ENCODE peak calls at places on chromosomes 12 and 14, in ten cellular contexts. One of them, this sample, is unnamed.

GRCh38 chr12:48486261-48486660 is 4.0 kb downstream of the C12orf54 start:
- DNase-seq in HEK293T: no peak
- DNase-seq in tibial artery: no peak
- DNase-seq in NCI-H1930: no peak
- DNase-seq in GM20000: no peak
- DNase-seq in central memory CD8-positive, alpha-beta T cell: no peak
- DNase-seq in DMS 273 treated with DMSO at 0.1 percent for 48 hours: no peak
- DNase-seq in bronchial epithelial cell: peak
- DNase-seq in NCI-H1417: no peak
- DNase-seq in B cell: no peak
- DNase-seq in this sample: no peak

GRCh38 chr12:27627123-27627835 is 69.0 kb upstream of the REP15 start:
- DNase-seq in HEK293T: no peak
- DNase-seq in B cell: no peak
- DNase-seq in central memory CD8-positive, alpha-beta T cell: no peak
- DNase-seq in DMS 273 treated with DMSO at 0.1 percent for 48 hours: no peak
- DNase-seq in tibial artery: peak
- DNase-seq in NCI-H1417: no peak
- DNase-seq in NCI-H1930: no peak
- DNase-seq in bronchial epithelial cell: peak
- DNase-seq in GM20000: peak
- DNase-seq in this sample: no peak

GRCh38 chr12:95004610-95005009 is 1.1 kb upstream of the NDUFA12 start:
- DNase-seq in tibial artery: no peak
- DNase-seq in B cell: no peak
- DNase-seq in central memory CD8-positive, alpha-beta T cell: no peak
- DNase-seq in DMS 273 treated with DMSO at 0.1 percent for 48 hours: no peak
- DNase-seq in GM20000: no peak
- DNase-seq in NCI-H1930: no peak
- DNase-seq in NCI-H1417: no peak
- DNase-seq in HEK293T: no peak
- DNase-seq in bronchial epithelial cell: no peak
- DNase-seq in this sample: no peak

GRCh38 chr12:111164833-111165232 is 204.1 kb downstream of the PHETA1 start:
- DNase-seq in bronchial epithelial cell: no peak
- DNase-seq in GM20000: no peak
- DNase-seq in B cell: no peak
- DNase-seq in tibial artery: no peak
- DNase-seq in central memory CD8-positive, alpha-beta T cell: no peak
- DNase-seq in HEK293T: no peak
- DNase-seq in NCI-H1930: no peak
- DNase-seq in NCI-H1417: no peak
- DNase-seq in DMS 273 treated with DMSO at 0.1 percent for 48 hours: no peak
- DNase-seq in this sample: no peak

GRCh38 chr14:53962954-53963490 is 6.4 kb upstream of the BMP4 start:
- DNase-seq in NCI-H1930: no peak
- DNase-seq in DMS 273 treated with DMSO at 0.1 percent for 48 hours: no peak
- DNase-seq in HEK293T: no peak
- DNase-seq in bronchial epithelial cell: no peak
- DNase-seq in B cell: no peak
- DNase-seq in central memory CD8-positive, alpha-beta T cell: no peak
- DNase-seq in tibial artery: no peak
- DNase-seq in GM20000: no peak
- DNase-seq in NCI-H1417: no peak
- DNase-seq in this sample: no peak

GRCh38 chr12:75889214-75889613 is 142.4 kb downstream of the PHLDA1 start:
- DNase-seq in central memory CD8-positive, alpha-beta T cell: no peak
- DNase-seq in NCI-H1417: no peak
- DNase-seq in DMS 273 treated with DMSO at 0.1 percent for 48 hours: no peak
- DNase-seq in GM20000: no peak
- DNase-seq in B cell: no peak
- DNase-seq in NCI-H1930: no peak
- DNase-seq in tibial artery: no peak
- DNase-seq in HEK293T: no peak
- DNase-seq in bronchial epithelial cell: no peak
- DNase-seq in this sample: no peak

GRCh38 chr12:53078425-53079225 is 565 bp downstream of the SPRYD3 start:
- DNase-seq in NCI-H1930: no peak
- DNase-seq in B cell: no peak
- DNase-seq in HEK293T: no peak
- DNase-seq in NCI-H1417: peak
- DNase-seq in DMS 273 treated with DMSO at 0.1 percent for 48 hours: no peak
- DNase-seq in bronchial epithelial cell: peak
- DNase-seq in central memory CD8-positive, alpha-beta T cell: no peak
- DNase-seq in GM20000: no peak
- DNase-seq in tibial artery: no peak
- DNase-seq in this sample: no peak

GRCh38 chr14:69539631-69540410 is 34.9 kb downstream of the CCDC177 start:
- DNase-seq in tibial artery: peak
- DNase-seq in NCI-H1417: no peak
- DNase-seq in B cell: no peak
- DNase-seq in GM20000: no peak
- DNase-seq in bronchial epithelial cell: peak
- DNase-seq in central memory CD8-positive, alpha-beta T cell: no peak
- DNase-seq in DMS 273 treated with DMSO at 0.1 percent for 48 hours: no peak
- DNase-seq in HEK293T: no peak
- DNase-seq in NCI-H1930: no peak
- DNase-seq in this sample: no peak

GRCh38 chr14:20631023-20631820 is 10.3 kb downstream of the OR6S1 start:
- DNase-seq in central memory CD8-positive, alpha-beta T cell: no peak
- DNase-seq in NCI-H1930: peak
- DNase-seq in HEK293T: peak
- DNase-seq in GM20000: no peak
- DNase-seq in B cell: no peak
- DNase-seq in tibial artery: peak
- DNase-seq in bronchial epithelial cell: peak
- DNase-seq in NCI-H1417: peak
- DNase-seq in DMS 273 treated with DMSO at 0.1 percent for 48 hours: peak
- DNase-seq in this sample: peak